ENCODE peak calls at places on chromosome 10, in eight cellular contexts. I is activated T-helper 1 cell treated with Interleukin-2 at 50 U/mL for 16 hours; H is activated naive CD4-positive, alpha-beta T cell treated with anti-CD3 and anti-CD28 coated beads for 36 hours; W is stimulated activated effector memory CD8-positive, alpha-beta T cell treated with anti-CD3 and anti-CD28 coated beads, Interleukin-12 subunit alpha, Interleukin-12 subunit beta, amount 100 ng/mL, for 72 hours; D is posterior vena cava; Z is NCI-H345; X is tibial nerve; P is dorsolateral prefrontal cortex. E is an unnamed sample.

GRCh38 chr10:95268438-95268837 is 22.4 kb downstream of the PDLIM1 start:
- DNase-seq in I (no peak), H (no peak), W (no peak), D (peak; percentile 90), Z (no peak), X (no peak), P (no peak), E (no peak)

GRCh38 chr10:122588381-122588780 is 27.8 kb downstream of the DMBT1 start:
- DNase-seq in I (no peak), H (no peak), W (no peak), D (no peak), Z (no peak), X (no peak), P (no peak), E (no peak)

GRCh38 chr10:70417568-70417967 is 13.6 kb downstream of the EIF4EBP2 start:
- DNase-seq in I (no peak), H (no peak), W (no peak), D (no peak), Z (no peak), X (no peak), P (no peak), E (no peak)

GRCh38 chr10:79063071-79063491 is 5.7 kb upstream of the ZMIZ1 start:
- DNase-seq in I (no peak), H (no peak), W (no peak), D (peak; percentile 46), Z (no peak), X (no peak), P (peak; percentile 5), E (no peak)

GRCh38 chr10:988667-989545 is 672 bp downstream of the GTPBP4 start:
- DNase-seq in I (peak; percentile 6), H (peak; percentile 12), W (no peak), D (peak; percentile 55), Z (no peak), X (no peak), P (no peak), E (peak; percentile 58)

GRCh38 chr10:72044417-72045041 is 43.8 kb downstream of the SPOCK2 start:
- DNase-seq in I (no peak), H (no peak), W (no peak), D (no peak), Z (no peak), X (no peak), P (peak; percentile 95), E (no peak)

GRCh38 chr10:89591111-89591795 is 53.8 kb downstream of the PANK1 start:
- DNase-seq in I (no peak), H (no peak), W (no peak), D (no peak), Z (no peak), X (no peak), P (no peak), E (no peak)

GRCh38 chr10:5566606-5567005 is 41.8 kb downstream of the CALML3 start:
- DNase-seq in I (no peak), H (peak; percentile 55), W (no peak), D (no peak), Z (no peak), X (no peak), P (no peak), E (no peak)

GRCh38 chr10:613217-613616 is 76.3 kb downstream of the DIP2C start:
- DNase-seq in I (no peak), H (no peak), W (no peak), D (peak; percentile 42), Z (peak; percentile 69), X (no peak), P (no peak), E (no peak)

GRCh38 chr10:101216207-101216607 is 13.1 kb downstream of the LBX1 start:
- DNase-seq in I (no peak), H (peak; percentile 41), W (no peak), D (no peak), Z (no peak), X (no peak), P (no peak), E (no peak)

GRCh38 chr10:28331821-28332220 is 29.0 kb upstream of the MPP7 start:
- DNase-seq in I (no peak), H (no peak), W (no peak), D (no peak), Z (no peak), X (no peak), P (no peak), E (no peak)

GRCh38 chr10:32298066-32298812 is 48.7 kb downstream of the EPC1 start:
- DNase-seq in I (no peak), H (no peak), W (no peak), D (no peak), Z (no peak), X (no peak), P (no peak), E (no peak)

GRCh38 chr10:132541129-132541528 is 3.5 kb downstream of the INPP5A start:
- DNase-seq in I (no peak), H (no peak), W (no peak), D (peak; percentile 48), Z (no peak), X (no peak), P (peak; percentile 35), E (no peak)

GRCh38 chr10:54800677-54801480 is at the start of gene PCDH15:
- DNase-seq in I (no peak), H (no peak), W (no peak), D (no peak), Z (peak; percentile 68), X (no peak), P (no peak), E (peak; percentile 79)